ENCODE peak calls at places on chromosomes 3 and 15, in nine cellular contexts. One of them, this sample, is unnamed.
A peak's percentile ranks its signal among the peaks of the same experiment; 100 is the strongest.

GRCh38 chr3:111159391-111159790 is 87.8 kb downstream of the NECTIN3 start:
- DNase-seq in aorta: no peak
- DNase-seq in stomach: no peak
- DNase-seq in heart right ventricle: no peak
- DNase-seq in fibroblast of lung: no peak
- DNase-seq in neural progenitor cell: no peak
- DNase-seq in H7: no peak
- DNase-seq in lower lobe of right lung: no peak
- DNase-seq in iPS DF 6.9: no peak
- DNase-seq in this sample: no peak

GRCh38 chr3:37863552-37863865 is 1.8 kb downstream of the CTDSPL start:
- DNase-seq in aorta: no peak
- DNase-seq in stomach: no peak
- DNase-seq in heart right ventricle: no peak
- DNase-seq in fibroblast of lung: no peak
- DNase-seq in neural progenitor cell: no peak
- DNase-seq in H7: no peak
- DNase-seq in lower lobe of right lung: no peak
- DNase-seq in iPS DF 6.9: no peak
- DNase-seq in this sample: no peak

GRCh38 chr3:60839242-60839641 is 412.0 kb downstream of the FHIT start:
- DNase-seq in aorta: no peak
- DNase-seq in stomach: no peak
- DNase-seq in heart right ventricle: no peak
- DNase-seq in fibroblast of lung: peak; percentile 1
- DNase-seq in neural progenitor cell: peak; percentile 15
- DNase-seq in H7: peak; percentile 14
- DNase-seq in lower lobe of right lung: no peak
- DNase-seq in iPS DF 6.9: no peak
- DNase-seq in this sample: no peak

GRCh38 chr3:58383904-58384303 is 49.7 kb downstream of the PDHB start:
- DNase-seq in aorta: no peak
- DNase-seq in stomach: no peak
- DNase-seq in heart right ventricle: no peak
- DNase-seq in fibroblast of lung: peak; percentile 95
- DNase-seq in neural progenitor cell: no peak
- DNase-seq in H7: no peak
- DNase-seq in lower lobe of right lung: no peak
- DNase-seq in iPS DF 6.9: no peak
- DNase-seq in this sample: no peak

GRCh38 chr3:11583638-11584046 is 60.1 kb downstream of the VGLL4 start:
- DNase-seq in aorta: no peak
- DNase-seq in stomach: no peak
- DNase-seq in heart right ventricle: no peak
- DNase-seq in fibroblast of lung: no peak
- DNase-seq in neural progenitor cell: no peak
- DNase-seq in H7: peak; percentile 29
- DNase-seq in lower lobe of right lung: no peak
- DNase-seq in iPS DF 6.9: no peak
- DNase-seq in this sample: no peak

GRCh38 chr15:99122831-99123705 is 18.2 kb downstream of the SYNM start:
- DNase-seq in aorta: peak; percentile 20
- DNase-seq in stomach: no peak
- DNase-seq in heart right ventricle: no peak
- DNase-seq in fibroblast of lung: no peak
- DNase-seq in neural progenitor cell: no peak
- DNase-seq in H7: no peak
- DNase-seq in lower lobe of right lung: no peak
- DNase-seq in iPS DF 6.9: no peak
- DNase-seq in this sample: no peak

GRCh38 chr3:71132995-71133730 is 450.4 kb downstream of the FOXP1 start:
- DNase-seq in aorta: no peak
- DNase-seq in stomach: no peak
- DNase-seq in heart right ventricle: no peak
- DNase-seq in fibroblast of lung: no peak
- DNase-seq in neural progenitor cell: no peak
- DNase-seq in H7: no peak
- DNase-seq in lower lobe of right lung: no peak
- DNase-seq in iPS DF 6.9: no peak
- DNase-seq in this sample: no peak

GRCh38 chr15:57064033-57064432 is 145.6 kb downstream of the TCF12 start:
- DNase-seq in aorta: no peak
- DNase-seq in stomach: no peak
- DNase-seq in heart right ventricle: no peak
- DNase-seq in fibroblast of lung: peak; percentile 44
- DNase-seq in neural progenitor cell: no peak
- DNase-seq in H7: no peak
- DNase-seq in lower lobe of right lung: no peak
- DNase-seq in iPS DF 6.9: no peak
- DNase-seq in this sample: no peak

GRCh38 chr15:53128652-53129051 is 338.5 kb upstream of the ONECUT1 start:
- DNase-seq in aorta: no peak
- DNase-seq in stomach: no peak
- DNase-seq in heart right ventricle: no peak
- DNase-seq in fibroblast of lung: no peak
- DNase-seq in neural progenitor cell: no peak
- DNase-seq in H7: no peak
- DNase-seq in lower lobe of right lung: no peak
- DNase-seq in iPS DF 6.9: no peak
- DNase-seq in this sample: no peak

GRCh38 chr15:51759557-51760070 is 8.2 kb downstream of the TMOD2 start:
- DNase-seq in aorta: peak; percentile 70
- DNase-seq in stomach: no peak
- DNase-seq in heart right ventricle: peak; percentile 27
- DNase-seq in fibroblast of lung: peak; percentile 97
- DNase-seq in neural progenitor cell: peak; percentile 27
- DNase-seq in H7: peak; percentile 59
- DNase-seq in lower lobe of right lung: peak; percentile 62
- DNase-seq in iPS DF 6.9: no peak
- DNase-seq in this sample: no peak

GRCh38 chr15:100150906-100151305 is 190.9 kb downstream of the ADAMTS17 start:
- DNase-seq in aorta: no peak
- DNase-seq in stomach: no peak
- DNase-seq in heart right ventricle: no peak
- DNase-seq in fibroblast of lung: no peak
- DNase-seq in neural progenitor cell: no peak
- DNase-seq in H7: no peak
- DNase-seq in lower lobe of right lung: no peak
- DNase-seq in iPS DF 6.9: no peak
- DNase-seq in this sample: no peak

GRCh38 chr3:164903820-164904451 is 174.4 kb downstream of the SI start:
- DNase-seq in aorta: no peak
- DNase-seq in stomach: no peak
- DNase-seq in heart right ventricle: no peak
- DNase-seq in fibroblast of lung: no peak
- DNase-seq in neural progenitor cell: no peak
- DNase-seq in H7: no peak
- DNase-seq in lower lobe of right lung: no peak
- DNase-seq in iPS DF 6.9: no peak
- DNase-seq in this sample: no peak

GRCh38 chr3:132038198-132038825 is 3.5 kb upstream of the CPNE4 start:
- DNase-seq in aorta: no peak
- DNase-seq in stomach: no peak
- DNase-seq in heart right ventricle: no peak
- DNase-seq in fibroblast of lung: peak; percentile 47
- DNase-seq in neural progenitor cell: peak; percentile 44
- DNase-seq in H7: peak; percentile 60
- DNase-seq in lower lobe of right lung: no peak
- DNase-seq in iPS DF 6.9: no peak
- DNase-seq in this sample: no peak

DNA sequence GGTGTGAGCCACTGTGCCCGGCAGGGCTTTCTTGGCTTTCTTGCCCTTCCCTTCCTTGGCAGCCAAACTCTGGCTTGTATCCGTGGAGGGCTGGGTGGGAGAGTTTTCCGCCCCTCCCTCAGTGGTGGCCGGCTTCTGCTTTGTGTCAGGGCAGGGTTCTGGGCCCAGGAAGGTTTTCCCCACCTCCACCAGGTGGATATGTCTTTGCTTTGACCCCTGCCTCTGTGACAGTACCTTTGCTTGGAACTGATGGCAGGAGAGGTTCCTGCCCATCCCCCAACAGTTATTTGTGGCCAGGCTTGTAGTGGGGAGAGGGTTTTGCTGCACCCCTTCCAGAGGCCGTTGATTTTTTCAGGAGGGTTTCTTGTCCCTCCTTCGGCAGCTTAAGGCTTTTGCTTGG is 24.3 kb downstream of the CSPG5 start:
- DNase-seq in aorta: no peak
- DNase-seq in stomach: no peak
- DNase-seq in heart right ventricle: no peak
- DNase-seq in fibroblast of lung: no peak
- DNase-seq in neural progenitor cell: no peak
- DNase-seq in H7: peak; percentile 42
- DNase-seq in lower lobe of right lung: no peak
- DNase-seq in iPS DF 6.9: no peak
- DNase-seq in this sample: no peak
- H3K36me3 ChIP-seq in aorta: no peaks in the 10 kb centered on the region
- H3K36me3 ChIP-seq in stomach: no peaks in the 10 kb centered on the region
- H3K36me3 ChIP-seq in heart right ventricle: no peaks in the 10 kb centered on the region
- H3K36me3 ChIP-seq in fibroblast of lung: no peaks in the 10 kb centered on the region
- H3K36me3 ChIP-seq in neural progenitor cell: no peaks in the 10 kb centered on the region
- H3K36me3 ChIP-seq in H7: no peaks in the 10 kb centered on the region
- H3K36me3 ChIP-seq in lower lobe of right lung: no peaks in the 10 kb centered on the region
- H3K36me3 ChIP-seq in iPS DF 6.9: no peaks in the 10 kb centered on the region
- H3K36me3 ChIP-seq in this sample: no peaks in the 10 kb centered on the region

DNA sequence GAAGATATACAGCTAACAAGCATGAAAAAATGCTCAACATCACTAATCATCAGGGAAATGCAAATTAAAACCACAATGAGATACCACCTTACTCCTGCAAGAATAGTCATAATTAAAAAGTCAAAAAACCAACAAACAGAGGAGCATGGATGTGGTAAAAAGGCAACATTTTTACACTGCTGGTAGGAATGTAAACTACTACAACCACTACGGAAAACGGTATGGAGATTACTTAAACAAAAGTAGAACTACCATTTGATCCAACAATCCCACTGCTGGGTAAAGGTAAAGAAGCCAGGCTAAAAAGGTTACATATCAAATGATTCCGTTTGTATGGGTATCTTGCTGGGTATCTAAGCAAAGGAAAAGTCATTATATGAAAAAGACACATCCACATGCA is 53.8 kb downstream of the STAG1 start:
- DNase-seq in aorta: no peak
- DNase-seq in stomach: no peak
- DNase-seq in heart right ventricle: no peak
- DNase-seq in fibroblast of lung: no peak
- DNase-seq in neural progenitor cell: no peak
- DNase-seq in H7: no peak
- DNase-seq in lower lobe of right lung: no peak
- DNase-seq in iPS DF 6.9: no peak
- DNase-seq in this sample: no peak
- H3K36me3 ChIP-seq in aorta: no peaks in the 10 kb centered on the region
- H3K36me3 ChIP-seq in stomach: no peaks in the 10 kb centered on the region
- H3K36me3 ChIP-seq in heart right ventricle: no peaks in the 10 kb centered on the region
- H3K36me3 ChIP-seq in fibroblast of lung: no peaks in the 10 kb centered on the region
- H3K36me3 ChIP-seq in neural progenitor cell: no peaks in the 10 kb centered on the region
- H3K36me3 ChIP-seq in H7: no peaks in the 10 kb centered on the region
- H3K36me3 ChIP-seq in lower lobe of right lung: no peaks in the 10 kb centered on the region
- H3K36me3 ChIP-seq in iPS DF 6.9: no peaks in the 10 kb centered on the region
- H3K36me3 ChIP-seq in this sample: no peaks in the 10 kb centered on the region

GRCh38 chr3:138681463-138682215 is 73.1 kb downstream of the FAIM start:
- DNase-seq in aorta: no peak
- DNase-seq in stomach: no peak
- DNase-seq in heart right ventricle: no peak
- DNase-seq in fibroblast of lung: no peak
- DNase-seq in neural progenitor cell: no peak
- DNase-seq in H7: no peak
- DNase-seq in lower lobe of right lung: no peak
- DNase-seq in iPS DF 6.9: no peak
- DNase-seq in this sample: no peak

GRCh38 chr3:138687236-138687635 is 78.7 kb downstream of the FAIM start:
- DNase-seq in aorta: no peak
- DNase-seq in stomach: no peak
- DNase-seq in heart right ventricle: no peak
- DNase-seq in fibroblast of lung: peak; percentile 74
- DNase-seq in neural progenitor cell: no peak
- DNase-seq in H7: no peak
- DNase-seq in lower lobe of right lung: no peak
- DNase-seq in iPS DF 6.9: no peak
- DNase-seq in this sample: no peak

GRCh38 chr3:138686771-138687221 is 78.2 kb downstream of the FAIM start:
- DNase-seq in aorta: no peak
- DNase-seq in stomach: no peak
- DNase-seq in heart right ventricle: no peak
- DNase-seq in fibroblast of lung: peak; percentile 83
- DNase-seq in neural progenitor cell: no peak
- DNase-seq in H7: no peak
- DNase-seq in lower lobe of right lung: no peak
- DNase-seq in iPS DF 6.9: no peak
- DNase-seq in this sample: no peak

GRCh38 chr3:138682674-138683073 is 74.1 kb downstream of the FAIM start:
- DNase-seq in aorta: no peak
- DNase-seq in stomach: no peak
- DNase-seq in heart right ventricle: no peak
- DNase-seq in fibroblast of lung: no peak
- DNase-seq in neural progenitor cell: no peak
- DNase-seq in H7: no peak
- DNase-seq in lower lobe of right lung: no peak
- DNase-seq in iPS DF 6.9: no peak
- DNase-seq in this sample: no peak

DNA sequence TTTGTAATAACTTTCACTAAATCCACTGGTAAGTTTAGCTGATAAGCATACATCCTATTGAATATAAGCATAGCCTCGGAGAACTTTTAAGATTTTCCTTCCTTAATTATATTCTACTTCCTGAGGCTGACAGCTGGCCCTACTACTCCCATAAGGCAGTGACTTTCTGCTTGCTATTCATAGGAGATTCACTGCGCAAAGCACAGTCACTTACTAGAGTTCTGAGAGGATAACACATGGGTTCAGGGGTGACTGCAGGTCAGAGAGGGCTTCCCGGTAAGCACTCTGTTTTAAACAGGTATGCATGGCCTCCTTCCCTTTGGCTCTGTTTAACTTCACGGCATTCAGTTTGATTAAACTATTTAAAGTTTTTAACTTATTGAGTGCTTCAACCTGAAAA is 75.8 kb downstream of the FAIM start:
- DNase-seq in aorta: no peak
- DNase-seq in stomach: no peak
- DNase-seq in heart right ventricle: no peak
- DNase-seq in fibroblast of lung: no peak
- DNase-seq in neural progenitor cell: no peak
- DNase-seq in H7: no peak
- DNase-seq in lower lobe of right lung: no peak
- DNase-seq in iPS DF 6.9: no peak
- DNase-seq in this sample: no peak
- H3K36me3 ChIP-seq in aorta: no peaks in the 10 kb centered on the region
- H3K36me3 ChIP-seq in stomach: peaks cover 57% of the 10 kb centered on the region
- H3K36me3 ChIP-seq in heart right ventricle: peaks cover 86% of the 10 kb centered on the region
- H3K36me3 ChIP-seq in fibroblast of lung: no peaks in the 10 kb centered on the region
- H3K36me3 ChIP-seq in neural progenitor cell: peaks cover 5% of the 10 kb centered on the region
- H3K36me3 ChIP-seq in H7: no peaks in the 10 kb centered on the region
- H3K36me3 ChIP-seq in lower lobe of right lung: peaks cover 52% of the 10 kb centered on the region
- H3K36me3 ChIP-seq in iPS DF 6.9: no peaks in the 10 kb centered on the region
- H3K36me3 ChIP-seq in this sample: peaks cover 5% of the 10 kb centered on the region

DNA sequence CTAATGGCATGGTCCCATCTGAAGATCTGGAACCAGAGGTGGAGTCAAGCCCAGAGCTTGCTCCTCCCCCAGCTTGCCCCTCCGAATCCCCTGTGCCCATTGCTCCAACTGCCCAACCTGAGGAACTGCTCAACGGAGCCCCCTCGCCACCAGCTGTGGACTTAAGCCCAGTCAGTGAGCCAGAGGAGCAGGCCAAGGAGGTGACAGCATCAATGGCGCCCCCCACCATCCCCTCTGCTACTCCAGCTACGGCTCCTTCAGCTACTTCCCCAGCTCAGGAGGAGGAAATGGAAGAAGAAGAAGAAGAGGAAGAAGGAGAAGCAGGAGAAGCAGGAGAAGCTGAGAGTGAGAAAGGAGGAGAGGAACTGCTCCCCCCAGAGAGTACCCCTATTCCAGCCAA is 7.3 kb downstream of the EIF4G1 start:
- DNase-seq in aorta: no peak
- DNase-seq in stomach: no peak
- DNase-seq in heart right ventricle: no peak
- DNase-seq in fibroblast of lung: no peak
- DNase-seq in neural progenitor cell: no peak
- DNase-seq in H7: peak; percentile 23
- DNase-seq in lower lobe of right lung: no peak
- DNase-seq in iPS DF 6.9: no peak
- DNase-seq in this sample: no peak
- H3K36me3 ChIP-seq in aorta: peaks cover 5% of the 10 kb centered on the region
- H3K36me3 ChIP-seq in stomach: peaks cover 83% of the 10 kb centered on the region
- H3K36me3 ChIP-seq in heart right ventricle: peaks cover 90% of the 10 kb centered on the region
- H3K36me3 ChIP-seq in fibroblast of lung: peaks cover 59% of the 10 kb centered on the region
- H3K36me3 ChIP-seq in neural progenitor cell: no peaks in the 10 kb centered on the region
- H3K36me3 ChIP-seq in H7: peaks cover 80% of the 10 kb centered on the region
- H3K36me3 ChIP-seq in lower lobe of right lung: peaks cover 83% of the 10 kb centered on the region
- H3K36me3 ChIP-seq in iPS DF 6.9: peaks cover 66% of the 10 kb centered on the region
- H3K36me3 ChIP-seq in this sample: peaks cover 75% of the 10 kb centered on the region

This sample was measured in CD8-positive, alpha-beta T cell.